ENCODE peak calls at places on chromosomes 7 and 10, in five cellular contexts. C, H, V, N and F are unnamed samples.

GRCh38 chr7:17816903-17817302 is 123.4 kb downstream of the SNX13 start:
- DNase-seq in C (no peak), H (no peak), V (no peak), N (no peak), F (no peak)

GRCh38 chr7:47601119-47601880 is 19.4 kb upstream of the TNS3 start:
- DNase-seq in C (peak), H (no peak), V (no peak), N (no peak), F (no peak)

GRCh38 chr10:7485267-7485601 is 74.4 kb upstream of the SFMBT2 start:
- DNase-seq in C (no peak), H (no peak), V (no peak), N (no peak), F (no peak)

GRCh38 chr10:966466-967235 is 21.6 kb upstream of the GTPBP4 start:
- DNase-seq in C (no peak), H (no peak), V (no peak), N (no peak), F (no peak)

GRCh38 chr7:27689045-27689877 is 26.6 kb upstream of the HIBADH start:
- DNase-seq in C (no peak), H (no peak), V (no peak), N (peak), F (no peak)

GRCh38 chr10:86287422-86287793 is 79.2 kb downstream of the GRID1 start:
- DNase-seq in C (no peak), H (no peak), V (no peak), N (peak), F (no peak)

GRCh38 chr10:98262571-98262970 is 5.4 kb downstream of the LOXL4 start:
- DNase-seq in C (peak), H (no peak), V (no peak), N (peak), F (peak)

GRCh38 chr7:124423863-124424262 is 341.7 kb downstream of the GPR37 start:
- DNase-seq in C (no peak), H (no peak), V (no peak), N (no peak), F (no peak)

GRCh38 chr7:15851201-15851600 is 164.7 kb upstream of the MEOX2 start:
- DNase-seq in C (no peak), H (no peak), V (no peak), N (no peak), F (no peak)

GRCh38 chr7:151061241-151062110 is 2.1 kb downstream of the SLC4A2 start:
- DNase-seq in C (no peak), H (no peak), V (no peak), N (no peak), F (no peak)

GRCh38 chr10:78717200-78717599 is 351.6 kb upstream of the ZMIZ1 start:
- DNase-seq in C (peak), H (no peak), V (no peak), N (no peak), F (peak)

GRCh38 chr10:104762793-104763192 is 121.7 kb downstream of the SORCS3 start:
- DNase-seq in C (no peak), H (no peak), V (no peak), N (no peak), F (no peak)

GRCh38 chr10:78629773-78630172 is 439.0 kb upstream of the ZMIZ1 start:
- DNase-seq in C (no peak), H (no peak), V (no peak), N (no peak), F (no peak)

GRCh38 chr10:102422586-102423129 is 2.0 kb downstream of the FBXL15 start:
- DNase-seq in C (peak), H (no peak), V (peak), N (peak), F (peak)

GRCh38 chr7:13990319-13990983 is 985 bp upstream of the ETV1 start:
- DNase-seq in C (peak), H (no peak), V (peak), N (peak), F (peak)

GRCh38 chr10:8262317-8262716 is 207.8 kb downstream of the GATA3 start:
- DNase-seq in C (no peak), H (no peak), V (no peak), N (no peak), F (no peak)

GRCh38 chr10:14826430-14826829 is 11.4 kb downstream of the CDNF start:
- DNase-seq in C (no peak), H (no peak), V (no peak), N (no peak), F (no peak)

GRCh38 chr7:9391984-9392383 is 958.6 kb downstream of the NXPH1 start:
- DNase-seq in C (no peak), H (no peak), V (no peak), N (no peak), F (no peak)

GRCh38 chr7:8277394-8277982 is 15.5 kb upstream of the ICA1 start:
- DNase-seq in C (no peak), H (no peak), V (no peak), N (no peak), F (no peak)

GRCh38 chr10:76282122-76283030 is 851.0 kb downstream of the LRMDA start:
- DNase-seq in C (peak), H (no peak), V (no peak), N (no peak), F (no peak)

GRCh38 chr10:98446121-98446655 is 547 bp downstream of the HPS1 start:
- DNase-seq in C (peak), H (no peak), V (peak), N (peak), F (peak)

GRCh38 chr7:12623223-12623622 is 52.7 kb downstream of the SCIN start:
- DNase-seq in C (no peak), H (no peak), V (no peak), N (no peak), F (no peak)

GRCh38 chr7:1856161-1856965 is 186.3 kb downstream of the ELFN1 start:
- DNase-seq in C (no peak), H (no peak), V (no peak), N (no peak), F (peak)

GRCh38 chr10:26626066-26626465 is 71.4 kb upstream of the PDSS1 start:
- DNase-seq in C (no peak), H (no peak), V (no peak), N (no peak), F (no peak)

GRCh38 chr10:103086799-103087198 is 106.3 kb downstream of the NT5C2 start:
- DNase-seq in C (no peak), H (no peak), V (no peak), N (no peak), F (no peak)

GRCh38 chr10:27192284-27192683 is 37.1 kb downstream of the MASTL start:
- DNase-seq in C (peak), H (no peak), V (no peak), N (peak), F (no peak)

GRCh38 chr7:36298145-36298544 is 91.5 kb upstream of the ANLN start:
- DNase-seq in C (no peak), H (no peak), V (no peak), N (no peak), F (no peak)

GRCh38 chr10:115875172-115875571 is 397.8 kb downstream of the GFRA1 start:
- DNase-seq in C (no peak), H (no peak), V (no peak), N (no peak), F (no peak)

GRCh38 chr10:131641898-131642297 is 258.9 kb upstream of the PPP2R2D start:
- DNase-seq in C (no peak), H (no peak), V (no peak), N (no peak), F (peak)

GRCh38 chr7:87702326-87702725 is 74.1 kb downstream of the RUNDC3B start:
- DNase-seq in C (peak), H (no peak), V (no peak), N (no peak), F (no peak)

GRCh38 chr10:112471878-112472487 is 25.0 kb downstream of the VTI1A start:
- DNase-seq in C (peak), H (no peak), V (no peak), N (no peak), F (no peak)

GRCh38 chr10:43070121-43071085 is 6.5 kb upstream of the RET start:
- DNase-seq in C (no peak), H (no peak), V (no peak), N (no peak), F (no peak)

GRCh38 chr7:75033064-75033463 is 40.5 kb downstream of the RCC1L start:
- DNase-seq in C (no peak), H (no peak), V (no peak), N (no peak), F (no peak)

GRCh38 chr10:5096108-5096507 is 1.9 kb downstream of the AKR1C3 start:
- DNase-seq in C (no peak), H (no peak), V (no peak), N (no peak), F (no peak)

GRCh38 chr7:108643136-108643535 is 73.5 kb downstream of the DNAJB9 start:
- DNase-seq in C (no peak), H (no peak), V (no peak), N (no peak), F (no peak)
- TF ChIP-seq CTCF in C (no peak), H (no peak), V (no peak), N (no peak), F (no peak)

DNA sequence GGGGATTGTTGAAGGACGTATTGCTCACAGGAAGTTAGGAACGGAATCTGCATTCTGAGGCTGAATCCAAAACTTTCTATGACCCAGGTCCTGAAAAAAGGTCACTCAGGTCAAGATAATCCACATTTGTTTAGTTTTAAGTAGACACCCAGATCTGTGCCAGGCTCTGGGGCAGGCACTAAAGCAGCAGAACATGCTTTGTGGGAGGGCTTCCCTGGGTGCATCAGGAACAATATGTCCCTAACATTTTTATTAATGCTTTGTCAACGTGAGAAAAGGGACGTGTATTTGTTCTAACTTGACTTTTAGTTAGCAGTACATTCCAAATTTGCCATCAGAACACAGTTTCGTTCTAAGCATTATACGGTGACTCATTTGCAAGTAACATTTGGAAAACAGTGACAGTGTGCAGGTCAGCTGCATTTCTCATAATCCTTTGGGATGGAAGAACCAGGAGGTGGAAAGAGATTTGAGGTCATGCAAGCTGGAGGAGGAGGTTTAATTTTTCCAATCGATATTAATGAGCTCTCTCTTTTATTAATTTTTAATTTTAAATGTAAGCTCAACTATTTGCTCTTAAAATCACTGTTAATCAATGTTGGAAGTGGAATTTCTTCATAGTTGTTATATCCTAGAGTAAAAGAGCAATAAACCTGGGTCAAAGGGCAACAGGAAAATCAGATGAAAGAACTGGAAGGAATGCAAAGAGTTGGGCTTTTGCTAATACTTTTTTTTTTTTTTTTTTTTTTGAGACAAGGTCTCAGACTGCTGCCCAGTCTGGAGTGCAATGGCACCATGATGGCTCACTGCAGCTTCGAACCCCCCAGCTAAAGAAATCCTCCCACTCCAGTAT is 35.0 kb downstream of the TAS2R41 start:
- DNase-seq in C (no peak), H (no peak), V (no peak), N (no peak), F (no peak)
- H3K27ac ChIP-seq in C (no peak), H (peak), V (no peak), N (no peak), F (no peak)

GRCh38 chr10:123571978-123572377 is 94.2 kb upstream of the GPR26 start:
- DNase-seq in C (no peak), H (no peak), V (no peak), N (no peak), F (no peak)

GRCh38 chr10:123574299-123574698 is 91.9 kb upstream of the GPR26 start:
- DNase-seq in C (no peak), H (no peak), V (no peak), N (no peak), F (no peak)

GRCh38 chr10:123576706-123577105 is 89.4 kb upstream of the GPR26 start:
- DNase-seq in C (no peak), H (no peak), V (no peak), N (no peak), F (no peak)

GRCh38 chr10:123570898-123571515 is 95.1 kb upstream of the GPR26 start:
- DNase-seq in C (no peak), H (no peak), V (no peak), N (no peak), F (peak)

GRCh38 chr10:123573236-123574147 is 92.7 kb upstream of the GPR26 start:
- DNase-seq in C (no peak), H (no peak), V (no peak), N (peak), F (peak)
- TF ChIP-seq CTCF in C (no peak), H (peak), V (no peak), N (peak), F (no peak)

GRCh38 chr7:140631602-140632001 is 9.0 kb downstream of the DENND2A start:
- DNase-seq in C (no peak), H (no peak), V (no peak), N (no peak), F (no peak)

GRCh38 chr7:140639366-140640053 is 1.1 kb downstream of the DENND2A start:
- DNase-seq in C (peak), H (no peak), V (peak), N (peak), F (no peak)

GRCh38 chr7:140638311-140638791 is 2.3 kb downstream of the DENND2A start:
- DNase-seq in C (peak), H (no peak), V (no peak), N (no peak), F (no peak)

GRCh38 chr7:140635345-140635744 is 5.3 kb downstream of the DENND2A start:
- DNase-seq in C (no peak), H (no peak), V (no peak), N (no peak), F (no peak)

GRCh38 chr7:140635821-140636220 is 4.8 kb downstream of the DENND2A start:
- DNase-seq in C (no peak), H (no peak), V (no peak), N (no peak), F (no peak)
- H3K27ac ChIP-seq in C (peak), H (no peak), V (peak), N (no peak), F (no peak)